ENCODE peak calls at places on chromosome 1, in seven cellular contexts. Z is lung; N is IMR-90; U is tibial artery; H is NCI-H774; J is stimulated activated CD4-positive, alpha-beta T cell treated with anti-CD3 and anti-CD28 coated beads, Interleukin-1b, Interleukin-23, amount 100 ng/mL, for 24 hours; X is Calu3. Y is an unnamed sample.
A peak's percentile ranks its signal among the peaks of the same experiment; 100 is the strongest.

GRCh38 chr1:112714313-112715263 is 544 bp downstream of the PPM1J start:
- DNase-seq in Z (no peak), N (no peak), U (no peak), H (no peak), J (no peak), X (no peak), Y (peak; percentile 35)

GRCh38 chr1:3003039-3003940 is 18.0 kb upstream of the ACTRT2 start:
- DNase-seq in Z (no peak), N (no peak), U (peak; percentile 55), H (no peak), J (no peak), X (no peak), Y (no peak)

GRCh38 chr1:20242890-20243479 is 47.7 kb upstream of the VWA5B1 start:
- DNase-seq in Z (no peak), N (no peak), U (no peak), H (no peak), J (no peak), X (no peak), Y (no peak)

GRCh38 chr1:233045591-233045990 is 95.2 kb downstream of the NTPCR start:
- DNase-seq in Z (no peak), N (peak; percentile 13), U (no peak), H (no peak), J (no peak), X (no peak), Y (no peak)

GRCh38 chr1:5973771-5974170 is 18.5 kb downstream of the NPHP4 start:
- DNase-seq in Z (no peak), N (no peak), U (peak; percentile 32), H (no peak), J (no peak), X (no peak), Y (no peak)

GRCh38 chr1:178702141-178702540 is 22.9 kb upstream of the RALGPS2 start:
- DNase-seq in Z (no peak), N (peak; percentile 71), U (no peak), H (no peak), J (no peak), X (no peak), Y (peak; percentile 67)

GRCh38 chr1:201376464-201377374 is 761 bp downstream of the TNNT2 start:
- DNase-seq in Z (no peak), N (peak; percentile 46), U (no peak), H (no peak), J (no peak), X (peak; percentile 64), Y (peak; percentile 58)

GRCh38 chr1:5597991-5598823 is 394.0 kb downstream of the NPHP4 start:
- DNase-seq in Z (peak; percentile 28), N (no peak), U (no peak), H (no peak), J (no peak), X (no peak), Y (no peak)

GRCh38 chr1:17866451-17867029 is 111.4 kb downstream of the ACTL8 start:
- DNase-seq in Z (no peak), N (peak; percentile 95), U (no peak), H (no peak), J (no peak), X (peak; percentile 43), Y (peak; percentile 96)

GRCh38 chr1:158067651-158068050 is 74.2 kb downstream of the KIRREL1 start:
- DNase-seq in Z (no peak), N (peak; percentile 80), U (no peak), H (no peak), J (no peak), X (no peak), Y (peak; percentile 71)

GRCh38 chr1:81467433-81467832 is 333.3 kb upstream of the ADGRL2 start:
- DNase-seq in Z (no peak), N (no peak), U (no peak), H (no peak), J (no peak), X (no peak), Y (no peak)

GRCh38 chr1:119249283-119249682 is 108.8 kb upstream of the WARS2 start:
- DNase-seq in Z (no peak), N (no peak), U (no peak), H (no peak), J (no peak), X (no peak), Y (no peak)

GRCh38 chr1:186175588-186175987 is 199.5 kb downstream of the TPR start:
- DNase-seq in Z (no peak), N (no peak), U (no peak), H (no peak), J (no peak), X (no peak), Y (no peak)

GRCh38 chr1:36763771-36764170 is 270.5 kb downstream of the GRIK3 start:
- DNase-seq in Z (no peak), N (no peak), U (peak; percentile 16), H (no peak), J (no peak), X (no peak), Y (no peak)

GRCh38 chr1:27959792-27960603 is at the start of gene XKR8:
- DNase-seq in Z (peak; percentile 80), N (peak; percentile 57), U (peak; percentile 90), H (peak; percentile 50), J (peak; percentile 48), X (peak; percentile 74), Y (peak; percentile 85)

GRCh38 chr1:94191216-94191615 is 46.2 kb downstream of the ARHGAP29 start:
- DNase-seq in Z (no peak), N (no peak), U (no peak), H (no peak), J (no peak), X (no peak), Y (no peak)

GRCh38 chr1:224700915-224701531 is 84.9 kb downstream of the CNIH3 start:
- DNase-seq in Z (no peak), N (peak; percentile 7), U (no peak), H (no peak), J (no peak), X (peak; percentile 11), Y (peak; percentile 30)

GRCh38 chr1:17156108-17156507 is 36.9 kb upstream of the PADI2 start:
- DNase-seq in Z (no peak), N (peak; percentile 52), U (no peak), H (no peak), J (no peak), X (no peak), Y (no peak)

GRCh38 chr1:101769520-101769919 is 227.2 kb downstream of the OLFM3 start:
- DNase-seq in Z (no peak), N (peak; percentile 0), U (no peak), H (no peak), J (no peak), X (no peak), Y (peak; percentile 8)

GRCh38 chr1:104617474-104617873 is 867.8 kb downstream of the AMY1C start:
- DNase-seq in Z (no peak), N (no peak), U (no peak), H (no peak), J (no peak), X (no peak), Y (no peak)

GRCh38 chr1:22412932-22413727 is 38.5 kb upstream of the ZBTB40 start:
- DNase-seq in Z (no peak), N (peak; percentile 17), U (no peak), H (no peak), J (no peak), X (no peak), Y (peak; percentile 53)

GRCh38 chr1:219433471-219434131 is 179.3 kb downstream of the ZC3H11B start:
- DNase-seq in Z (no peak), N (no peak), U (no peak), H (no peak), J (no peak), X (no peak), Y (no peak)

GRCh38 chr1:16151200-16151708 is 4.6 kb downstream of the EPHA2 start:
- DNase-seq in Z (no peak), N (peak; percentile 63), U (no peak), H (no peak), J (no peak), X (no peak), Y (peak; percentile 48)

GRCh38 chr1:2372551-2373490 is 18.5 kb downstream of the MORN1 start:
- DNase-seq in Z (no peak), N (no peak), U (peak; percentile 48), H (no peak), J (no peak), X (no peak), Y (peak; percentile 63)

GRCh38 chr1:227390525-227390924 is 72.2 kb upstream of the CDC42BPA start:
- DNase-seq in Z (no peak), N (no peak), U (no peak), H (no peak), J (no peak), X (no peak), Y (no peak)

GRCh38 chr1:183331095-183331742 is 87.0 kb downstream of the NMNAT2 start:
- DNase-seq in Z (no peak), N (no peak), U (no peak), H (no peak), J (no peak), X (peak; percentile 17), Y (no peak)

GRCh38 chr1:23745515-23745914 is 2.2 kb downstream of the ELOA start:
- DNase-seq in Z (no peak), N (peak; percentile 62), U (no peak), H (no peak), J (no peak), X (no peak), Y (peak; percentile 39)

GRCh38 chr1:74933500-74933899 is 200.5 kb downstream of the TYW3 start:
- DNase-seq in Z (no peak), N (no peak), U (no peak), H (no peak), J (no peak), X (no peak), Y (no peak)

GRCh38 chr1:16146888-16147614 is 8.8 kb downstream of the EPHA2 start:
- DNase-seq in Z (no peak), N (peak; percentile 65), U (no peak), H (no peak), J (no peak), X (no peak), Y (peak; percentile 83)

GRCh38 chr1:214331827-214332423 is 51.0 kb downstream of the SMYD2 start:
- DNase-seq in Z (no peak), N (peak; percentile 32), U (no peak), H (peak; percentile 12), J (peak; percentile 28), X (peak; percentile 77), Y (peak; percentile 50)

GRCh38 chr1:61426884-61427283 is 298.1 kb downstream of the TM2D1 start:
- DNase-seq in Z (no peak), N (no peak), U (no peak), H (no peak), J (no peak), X (no peak), Y (no peak)

GRCh38 chr1:173590557-173590956 is 12.3 kb downstream of the SLC9C2 start:
- DNase-seq in Z (no peak), N (no peak), U (no peak), H (no peak), J (no peak), X (no peak), Y (peak; percentile 67)